ENCODE peak calls at places on chromosomes 11 and 22, in five cellular contexts. K is tibial nerve, X is transverse colon, E is HepG2, M is A549. Y is an unnamed sample.

GRCh38 chr11:126589492-126589803 is 234.0 kb downstream of the ST3GAL4 start:
- DNase-seq in X (no peak), E (no peak), K (no peak), M (no peak), Y (no peak)

GRCh38 chr22:24883426-24883825 is 63.1 kb downstream of the LHFPL7 start:
- DNase-seq in M (no peak), X (no peak), K (no peak), E (no peak), Y (no peak)

GRCh38 chr11:69160296-69161116 is 4.8 kb downstream of the SMIM38 start:
- DNase-seq in E (no peak), K (no peak), X (no peak), M (no peak), Y (no peak)

GRCh38 chr11:295351-296205 is 3.7 kb downstream of the IFITM5 start:
- DNase-seq in X (no peak), M (no peak), K (no peak), E (no peak), Y (peak; percentile 53)

GRCh38 chr11:46391578-46392420 is at the start of gene CHRM4:
- DNase-seq in K (no peak), X (peak; percentile 43), M (peak; percentile 65), E (peak; percentile 24), Y (no peak)

GRCh38 chr11:60378359-60378758 is at the start of gene MS4A7:
- DNase-seq in M (no peak), E (no peak), X (peak; percentile 44), K (no peak), Y (no peak)

GRCh38 chr11:19447150-19447566 is 206.4 kb upstream of the E2F8 start:
- DNase-seq in K (no peak), M (no peak), X (no peak), E (no peak), Y (no peak)

GRCh38 chr22:24134090-24134846 is 47.0 kb upstream of the SUSD2 start:
- DNase-seq in E (no peak), K (no peak), M (no peak), X (peak; percentile 45), Y (no peak)

GRCh38 chr11:69920500-69921428 is 101.5 kb upstream of the FGF3 start:
- DNase-seq in X (peak; percentile 2), E (no peak), M (no peak), K (peak; percentile 7), Y (peak; percentile 44)

GRCh38 chr11:30546334-30546733 is 39.8 kb downstream of the MPPED2 start:
- DNase-seq in X (no peak), E (no peak), M (no peak), K (no peak), Y (no peak)

GRCh38 chr11:28657378-28658030 is 549.3 kb downstream of the METTL15 start:
- DNase-seq in M (no peak), K (no peak), E (no peak), X (no peak), Y (no peak)

GRCh38 chr11:11396290-11397042 is 43.4 kb upstream of the CSNK2A3 start:
- DNase-seq in E (no peak), X (no peak), M (peak; percentile 50), K (no peak), Y (no peak)

GRCh38 chr22:30286813-30287625 is 2.3 kb downstream of the CASTOR1 start:
- DNase-seq in K (peak; percentile 54), E (peak; percentile 45), M (peak; percentile 73), X (peak; percentile 87), Y (no peak)

GRCh38 chr22:26805131-26805530 is 147.7 kb downstream of the MIAT start:
- DNase-seq in M (no peak), X (no peak), K (no peak), E (no peak), Y (no peak)

GRCh38 chr11:114155116-114155515 is 95.6 kb downstream of the ZBTB16 start:
- DNase-seq in E (no peak), M (no peak), K (no peak), X (no peak), Y (no peak)

GRCh38 chr22:37533995-37534394 is 14.8 kb upstream of the CARD10 start:
- DNase-seq in K (no peak), X (no peak), E (no peak), M (no peak), Y (no peak)

GRCh38 chr11:118401880-118402590 is 629 bp downstream of the ATP5MG start:
- DNase-seq in K (no peak), X (no peak), E (peak; percentile 76), M (peak; percentile 10), Y (no peak)

GRCh38 chr11:57325735-57326048 is 940 bp upstream of the TNKS1BP1 start:
- DNase-seq in M (peak; percentile 37), E (no peak), X (peak; percentile 85), K (peak; percentile 42), Y (no peak)

DNA sequence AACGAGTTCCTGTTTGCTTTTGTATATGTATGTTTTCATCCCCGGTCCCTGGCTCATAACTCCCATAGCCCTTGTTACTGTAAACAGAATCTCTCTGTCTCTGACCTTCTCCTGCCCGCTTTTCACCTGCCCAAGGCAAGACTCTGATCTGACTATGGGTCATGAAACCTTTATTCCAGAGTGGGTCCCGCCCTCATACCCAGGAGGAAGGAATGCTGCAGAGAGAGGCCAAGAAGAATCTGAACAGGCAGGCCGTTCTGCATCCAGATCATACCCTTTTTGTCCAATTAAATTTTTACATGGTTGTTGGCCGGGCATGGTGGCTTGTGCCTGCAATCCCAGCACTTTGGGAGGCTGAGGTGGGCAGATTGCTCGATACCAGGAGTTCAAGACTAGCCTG is 39.6 kb downstream of the GRIK4 start:
- DNase-seq in K (no peak), M (no peak), X (no peak), E (no peak), Y (no peak)
- TF ChIP-seq POLR2A in K (no peak), M (no peak), X (no peak), E (no peak), Y (no peak)

DNA sequence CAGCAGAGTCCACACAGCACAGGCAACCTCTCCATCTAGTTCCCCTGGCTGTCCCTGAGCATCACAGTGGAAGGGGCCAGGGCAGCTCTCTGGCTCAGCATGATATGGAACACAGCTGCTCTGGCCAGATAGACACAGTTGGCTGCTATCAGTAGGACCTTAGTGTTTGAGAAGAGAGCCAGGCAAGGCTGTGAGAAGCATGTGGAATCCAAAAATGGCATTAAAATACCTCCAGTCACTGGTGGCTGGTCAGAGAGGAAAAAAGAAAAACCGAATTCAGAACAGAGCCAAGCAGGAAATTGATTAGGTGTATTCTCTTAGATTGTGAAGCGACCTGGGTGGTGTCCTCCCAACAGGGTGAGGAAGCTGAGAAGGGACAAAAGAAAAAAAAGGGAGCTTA is 27.9 kb downstream of the SERPINH1 start:
- DNase-seq in M (no peak), K (no peak), E (no peak), X (no peak), Y (no peak)
- TF ChIP-seq EP300 in M (no peak), K (no peak), E (no peak), X (no peak), Y (no peak)

GRCh38 chr11:75287579-75287978 is 47.0 kb downstream of the TPBGL start:
- DNase-seq in X (no peak), M (no peak), K (no peak), E (no peak), Y (no peak)
- TF ChIP-seq POLR2A in X (no peak), M (no peak), K (no peak), E (no peak), Y (no peak)

GRCh38 chr22:46374663-46375474 is 39.4 kb downstream of the TRMU start:
- DNase-seq in K (no peak), M (no peak), X (peak; percentile 85), E (no peak), Y (no peak)

GRCh38 chr22:46377566-46378498 is 42.3 kb downstream of the TRMU start:
- DNase-seq in X (peak; percentile 81), K (no peak), M (peak; percentile 89), E (peak; percentile 96), Y (no peak)

GRCh38 chr22:46378499-46379300 is 43.2 kb downstream of the TRMU start:
- DNase-seq in E (peak; percentile 16), M (no peak), X (no peak), K (no peak), Y (no peak)

GRCh38 chr22:46376096-46376495 is 40.6 kb downstream of the TRMU start:
- DNase-seq in M (no peak), E (no peak), K (no peak), X (no peak), Y (no peak)

DNA sequence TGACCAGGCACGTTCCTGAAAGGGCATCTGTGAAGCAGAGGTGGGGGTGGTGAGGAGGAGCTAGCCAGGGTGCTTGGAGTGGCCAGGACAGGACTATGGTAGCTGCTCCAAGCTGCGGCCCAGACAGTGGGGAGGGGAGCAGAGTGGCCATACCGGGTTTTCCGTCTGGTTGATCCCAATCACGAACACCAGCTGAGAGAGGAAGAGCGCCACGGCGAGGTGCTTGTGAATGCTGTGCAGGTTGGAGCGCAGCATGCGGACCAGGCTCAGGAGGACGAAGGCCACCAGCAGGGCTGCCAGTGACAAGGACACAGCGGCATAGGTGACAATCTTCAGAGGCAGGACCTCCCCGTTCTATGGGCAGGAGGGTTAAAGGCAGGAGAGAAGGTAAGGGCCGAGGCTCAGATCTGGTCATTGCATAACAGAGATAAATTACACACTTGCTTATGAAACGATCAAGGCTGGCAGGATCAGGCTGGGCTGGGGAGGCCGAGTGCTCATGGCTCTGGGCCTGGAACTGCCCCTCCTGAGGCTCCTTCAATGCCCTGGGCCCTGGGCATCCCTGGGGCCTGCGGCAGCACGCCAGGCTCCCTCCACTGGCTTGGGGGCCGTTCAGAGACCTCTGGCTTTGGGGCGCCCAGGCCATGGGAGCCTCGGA is 41.5 kb downstream of the TRMU start:
- DNase-seq in M (no peak), X (no peak), E (peak; percentile 21), K (no peak), Y (no peak)
- TF ChIP-seq EP300 in M (no peak), X (no peak), E (no peak), K (peak; percentile 48), Y (no peak)

DNA sequence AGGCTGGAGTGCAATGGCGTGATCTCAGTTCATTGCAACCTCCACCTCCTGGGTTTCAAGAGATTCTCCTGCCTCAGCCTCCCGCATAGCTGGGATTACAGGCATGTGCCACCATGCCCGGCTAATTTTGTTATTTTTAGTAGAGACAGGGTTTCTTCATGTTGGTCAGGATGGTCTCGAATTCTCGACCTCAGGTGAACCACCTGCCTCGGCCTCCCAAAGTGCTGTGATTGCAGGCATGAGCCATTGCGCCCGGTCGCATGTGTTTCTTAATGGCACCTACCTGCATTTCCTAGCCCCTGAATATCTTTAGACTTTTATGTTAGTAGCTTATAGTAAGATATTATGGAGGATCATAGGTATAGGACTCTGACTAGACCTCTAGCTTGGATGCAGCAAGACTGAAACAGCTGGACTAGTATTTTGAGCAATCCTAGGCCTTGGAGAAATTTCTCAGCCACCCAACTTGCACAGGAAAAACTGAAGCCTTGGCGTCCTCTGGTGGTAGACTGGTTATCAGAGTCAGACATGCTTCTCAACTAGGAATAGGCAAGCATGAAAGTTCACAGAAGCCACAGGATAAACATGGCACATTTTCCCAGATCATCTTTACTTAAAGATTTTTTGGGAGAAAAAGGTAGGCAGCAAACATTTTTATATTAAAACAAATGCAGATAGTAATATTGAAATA is 22.7 kb upstream of the C1QTNF4 start:
- DNase-seq in X (peak; percentile 25), M (peak; percentile 63), K (peak; percentile 46), E (peak; percentile 58), Y (peak; percentile 59)
- TF ChIP-seq POLR2A in X (no peak), M (no peak), K (no peak), E (no peak), Y (no peak)